ENCODE peak calls at places on chromosomes 4 and X, in eight cellular contexts. X is cardiac muscle cell, N is AG10803, Q is GM10248, O is A673, Z is fibroblast of villous mesenchyme, E is astrocyte of the spinal cord, C is right atrium auricular region. G is an unnamed sample.

GRCh38 chr4:138981930-138982390 is 33.6 kb upstream of the NOCT start:
- DNase-seq in X (no peak), N (peak), Q (no peak), O (no peak), Z (peak), E (peak), C (peak), G (no peak)

GRCh38 chrX:66074920-66075879 is 35.3 kb upstream of the VSIG4 start:
- DNase-seq in X (no peak), N (no peak), Q (no peak), O (peak), Z (no peak), E (no peak), C (peak), G (peak)

GRCh38 chr4:37793562-37793961 is 32.9 kb upstream of the PGM2 start:
- DNase-seq in X (peak), N (peak), Q (no peak), O (peak), Z (peak), E (peak), C (no peak), G (peak)

GRCh38 chr4:163473130-163473529 is 424 bp downstream of the TKTL2 start:
- DNase-seq in X (no peak), N (no peak), Q (no peak), O (no peak), Z (no peak), E (no peak), C (no peak), G (no peak)

GRCh38 chr4:101730291-101731117 is 60.0 kb upstream of the BANK1 start:
- DNase-seq in X (peak), N (peak), Q (peak), O (peak), Z (peak), E (peak), C (peak), G (peak)

GRCh38 chr4:74473155-74473811 is 28.3 kb downstream of the AREG start:
- DNase-seq in X (no peak), N (peak), Q (no peak), O (peak), Z (peak), E (peak), C (no peak), G (no peak)

GRCh38 chr4:55170462-55170861 is 45.1 kb upstream of the KDR start:
- DNase-seq in X (no peak), N (peak), Q (no peak), O (no peak), Z (peak), E (no peak), C (no peak), G (no peak)

GRCh38 chr4:156663663-156664062 is 307.9 kb downstream of the PDGFC start:
- DNase-seq in X (no peak), N (no peak), Q (no peak), O (peak), Z (no peak), E (no peak), C (no peak), G (no peak)

GRCh38 chr4:177080388-177080787 is 229.3 kb upstream of the NEIL3 start:
- DNase-seq in X (no peak), N (no peak), Q (no peak), O (no peak), Z (no peak), E (no peak), C (no peak), G (no peak)

GRCh38 chrX:47200385-47201150 is 6.9 kb downstream of the UBA1 start:
- DNase-seq in X (no peak), N (peak), Q (no peak), O (no peak), Z (peak), E (peak), C (peak), G (no peak)

GRCh38 chr4:7348946-7349900 is 85.5 kb downstream of the PSAPL1 start:
- DNase-seq in X (no peak), N (no peak), Q (no peak), O (no peak), Z (no peak), E (no peak), C (no peak), G (no peak)

GRCh38 chr4:155548173-155548572 is 118.5 kb upstream of the GUCY1A1 start:
- DNase-seq in X (no peak), N (peak), Q (no peak), O (no peak), Z (no peak), E (no peak), C (no peak), G (no peak)

GRCh38 chr4:129682586-129682985 is 586.6 kb downstream of the C4orf33 start:
- DNase-seq in X (no peak), N (no peak), Q (no peak), O (no peak), Z (no peak), E (no peak), C (no peak), G (no peak)

GRCh38 chr4:7970031-7970946 is 30.6 kb upstream of the AFAP1 start:
- DNase-seq in X (no peak), N (peak), Q (peak), O (no peak), Z (peak), E (no peak), C (no peak), G (peak)

GRCh38 chr4:153114771-153115321 is 89.4 kb upstream of the TRIM2 start:
- DNase-seq in X (no peak), N (peak), Q (no peak), O (no peak), Z (peak), E (peak), C (peak), G (peak)

GRCh38 chrX:9055354-9055753 is 21.4 kb upstream of the FAM9B start:
- DNase-seq in X (no peak), N (no peak), Q (no peak), O (no peak), Z (no peak), E (no peak), C (no peak), G (no peak)

GRCh38 chr4:139540637-139541036 is 15.4 kb downstream of the SETD7 start:
- DNase-seq in X (no peak), N (peak), Q (no peak), O (no peak), Z (no peak), E (no peak), C (no peak), G (no peak)

DNA sequence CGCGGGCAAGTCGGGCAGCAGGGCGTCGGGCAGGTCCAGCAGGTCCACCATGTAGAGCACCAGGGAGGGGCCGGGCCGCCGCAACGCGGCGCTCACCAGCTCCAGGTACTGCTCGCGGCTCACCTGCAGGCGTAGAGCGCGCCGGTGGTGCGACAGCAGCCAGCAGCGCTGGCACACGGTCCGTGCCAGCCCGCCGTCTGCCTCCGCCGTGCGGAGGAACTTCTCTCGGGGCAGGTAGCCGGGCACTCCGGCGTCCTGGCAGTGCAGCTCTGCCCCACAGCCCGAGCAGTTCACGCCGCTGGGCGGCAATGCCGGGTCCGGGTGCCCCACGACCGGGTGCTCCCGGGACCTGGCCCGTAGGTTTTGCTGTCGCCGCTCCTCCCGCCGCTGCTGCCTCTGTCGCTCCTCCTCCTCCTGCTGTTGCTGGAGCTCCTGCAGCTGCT is 507 bp downstream of the NOA1 start:
- DNase-seq in X (peak), N (no peak), Q (peak), O (no peak), Z (no peak), E (no peak), C (no peak), G (peak)
- TF ChIP-seq CTCF in X (no peak), N (no peak), Q (peak), O (no peak), Z (peak), E (no peak), C (no peak), G (no peak)

GRCh38 chrX:26653050-26653449 is 437.1 kb downstream of the MAGEB5 start:
- DNase-seq in X (no peak), N (no peak), Q (no peak), O (peak), Z (no peak), E (no peak), C (no peak), G (no peak)

GRCh38 chrX:26649534-26649933 is 433.6 kb downstream of the MAGEB5 start:
- DNase-seq in X (peak), N (no peak), Q (peak), O (peak), Z (peak), E (peak), C (no peak), G (no peak)

GRCh38 chrX:26651755-26652154 is 435.8 kb downstream of the MAGEB5 start:
- DNase-seq in X (no peak), N (no peak), Q (no peak), O (peak), Z (no peak), E (no peak), C (no peak), G (peak)
- TF ChIP-seq CTCF in X (no peak), N (no peak), Q (peak), O (peak), Z (peak), E (no peak), C (no peak), G (no peak)

GRCh38 chr4:6076391-6076790 is 58.2 kb upstream of the C4orf50 start:
- DNase-seq in X (no peak), N (no peak), Q (no peak), O (no peak), Z (no peak), E (no peak), C (no peak), G (peak)
- TF ChIP-seq CTCF in X (no peak), N (no peak), Q (peak), O (peak), Z (no peak), E (no peak), C (no peak), G (no peak)

GRCh38 chr4:134862116-134862515 is 660.5 kb upstream of the PABPC4L start:
- DNase-seq in X (no peak), N (no peak), Q (no peak), O (no peak), Z (no peak), E (peak), C (no peak), G (no peak)

GRCh38 chr4:134867027-134867426 is 665.4 kb upstream of the PABPC4L start:
- DNase-seq in X (no peak), N (no peak), Q (no peak), O (no peak), Z (no peak), E (no peak), C (no peak), G (no peak)

DNA sequence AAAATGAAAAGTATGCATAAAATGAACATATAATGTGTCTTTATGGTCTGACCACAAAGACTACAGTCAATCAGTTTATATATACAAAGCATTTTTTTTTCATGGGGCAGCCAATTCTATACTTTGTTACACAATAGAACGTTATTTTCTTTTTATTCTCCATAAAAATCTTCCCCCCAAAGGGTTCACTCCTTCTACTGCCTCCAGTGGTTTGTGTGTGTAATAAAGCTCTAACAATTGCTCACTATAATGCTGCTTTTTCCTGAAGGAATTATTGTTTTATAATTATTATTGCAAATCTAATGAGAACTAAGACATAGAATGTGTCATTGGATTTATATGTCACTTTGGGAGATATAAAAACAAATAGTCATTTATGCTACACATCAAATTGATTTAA is 664.1 kb upstream of the PABPC4L start:
- DNase-seq in X (no peak), N (no peak), Q (no peak), O (no peak), Z (no peak), E (no peak), C (no peak), G (no peak)
- TF ChIP-seq CTCF in X (no peak), N (no peak), Q (no peak), O (no peak), Z (no peak), E (no peak), C (no peak), G (no peak)

DNA sequence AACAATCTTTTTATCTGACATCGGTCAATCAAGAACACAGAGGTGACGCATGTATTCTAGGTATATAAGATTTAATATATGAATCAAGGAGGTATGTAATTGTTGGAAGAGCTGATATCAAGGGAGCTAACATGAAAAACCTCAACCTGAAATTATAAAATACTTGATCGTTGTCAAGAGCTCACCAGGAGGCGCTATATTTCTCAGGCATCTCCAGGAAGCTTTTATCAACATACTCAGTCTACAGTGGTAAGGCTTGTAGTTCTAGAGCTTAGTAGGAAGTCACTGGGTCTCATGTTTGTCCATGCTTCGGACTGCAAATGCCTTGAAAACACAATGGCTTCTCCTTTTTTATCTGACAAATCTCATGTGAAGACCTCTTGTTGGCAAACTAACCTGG is 156.1 kb downstream of the GRXCR1 start:
- DNase-seq in X (no peak), N (no peak), Q (no peak), O (no peak), Z (no peak), E (no peak), C (no peak), G (no peak)
- TF ChIP-seq CTCF in X (no peak), N (no peak), Q (no peak), O (no peak), Z (no peak), E (no peak), C (no peak), G (no peak)

G was measured in activated CD8-positive, alpha-beta T cell treated with anti-CD3 and anti-CD28 coated beads for 36 hours.